ENCODE peak calls at places on chromosomes 3 and 15, in five cellular contexts. I is MCF 10A, S is cardiac fibroblast, A is astrocyte, F is endothelial cell. W is an unnamed sample.

GRCh38 chr3:78872195-78872594 is 895.6 kb downstream of the ROBO1 start:
- DNase-seq in F (peak; percentile 36), A (peak; percentile 69), I (no peak), S (peak; percentile 62), W (no peak)

GRCh38 chr3:139940622-139941021 is 5.6 kb downstream of the CLSTN2 start:
- DNase-seq in F (no peak), I (no peak), S (no peak), A (no peak), W (no peak)

GRCh38 chr3:108388136-108389132 is 92.1 kb downstream of the HHLA2 start:
- DNase-seq in A (peak; percentile 64), F (no peak), S (no peak), I (no peak), W (no peak)

GRCh38 chr3:150384517-150385212 is 23.4 kb upstream of the TSC22D2 start:
- DNase-seq in A (no peak), I (no peak), F (peak; percentile 32), S (no peak), W (no peak)

GRCh38 chr3:71045917-71046282 is 537.6 kb downstream of the FOXP1 start:
- DNase-seq in F (no peak), I (no peak), A (no peak), S (no peak), W (no peak)

GRCh38 chr3:39327746-39328349 is 1.7 kb upstream of the CCR8 start:
- DNase-seq in I (no peak), S (no peak), F (no peak), A (no peak), W (no peak)

GRCh38 chr3:23991236-23992050 is 46.4 kb downstream of the NR1D2 start:
- DNase-seq in A (peak; percentile 28), S (no peak), F (no peak), I (no peak), W (peak; percentile 40)

GRCh38 chr3:105827959-105828358 is 40.9 kb downstream of the CBLB start:
- DNase-seq in S (peak; percentile 95), A (peak; percentile 89), F (peak; percentile 22), I (peak; percentile 88), W (peak; percentile 83)

GRCh38 chr15:35485411-35485810 is 60.6 kb downstream of the DPH6 start:
- DNase-seq in F (no peak), A (no peak), S (no peak), I (no peak), W (no peak)

GRCh38 chr3:170259853-170260386 is 37.7 kb downstream of the PRKCI start:
- DNase-seq in A (no peak), S (peak; percentile 11), I (no peak), F (no peak), W (no peak)

GRCh38 chr15:73225358-73226015 is 143.3 kb downstream of the HCN4 start:
- DNase-seq in I (peak; percentile 7), S (no peak), F (no peak), A (no peak), W (no peak)

GRCh38 chr15:61281328-61281727 is 52.2 kb upstream of the RORA start:
- DNase-seq in F (no peak), S (no peak), I (no peak), A (no peak), W (no peak)

GRCh38 chr3:196166741-196167140 is 44.5 kb downstream of the ZDHHC19 start:
- DNase-seq in S (no peak), A (no peak), F (no peak), I (no peak), W (no peak)

GRCh38 chr3:106338582-106339219 is 469.9 kb upstream of the CBLB start:
- DNase-seq in I (no peak), F (no peak), S (no peak), A (no peak), W (no peak)

GRCh38 chr15:33789141-33789540 is 179.2 kb upstream of the CHRM5 start:
- DNase-seq in I (peak; percentile 33), A (no peak), F (no peak), S (peak; percentile 75), W (peak; percentile 45)

GRCh38 chr15:56744701-56745683 is 11.7 kb upstream of the ZNF280D start:
- DNase-seq in S (peak; percentile 23), F (no peak), A (no peak), I (no peak), W (no peak)

GRCh38 chr3:114121996-114122709 is 56.7 kb downstream of the DRD3 start:
- DNase-seq in F (peak; percentile 12), I (peak; percentile 24), A (peak; percentile 83), S (peak; percentile 65), W (peak; percentile 83)

GRCh38 chr3:58336135-58336882 is 3.6 kb downstream of the PXK start:
- DNase-seq in I (peak; percentile 72), F (no peak), A (peak; percentile 79), S (peak; percentile 89), W (peak; percentile 58)

GRCh38 chr3:176650478-176650877 is 546.8 kb downstream of the TBL1XR1 start:
- DNase-seq in F (no peak), I (peak; percentile 47), S (peak; percentile 74), A (peak; percentile 12), W (no peak)

GRCh38 chr15:89003865-89004725 is 84.2 kb upstream of the ABHD2 start:
- DNase-seq in S (peak; percentile 78), F (peak; percentile 42), A (peak; percentile 42), I (peak; percentile 27), W (peak; percentile 43)

GRCh38 chr3:89025185-89025584 is 82.2 kb upstream of the EPHA3 start:
- DNase-seq in S (no peak), A (peak; percentile 92), I (peak; percentile 52), F (no peak), W (no peak)

GRCh38 chr3:136657526-136657925 is 94.7 kb downstream of the STAG1 start:
- DNase-seq in S (no peak), I (peak; percentile 24), A (no peak), F (no peak), W (no peak)

GRCh38 chr3:55296035-55296434 is 191.1 kb downstream of the WNT5A start:
- DNase-seq in A (peak; percentile 48), F (no peak), S (peak; percentile 75), I (peak; percentile 24), W (peak; percentile 77)

GRCh38 chr3:133896002-133896761 is 500 bp upstream of the RAB6B start:
- DNase-seq in S (peak; percentile 10), F (peak; percentile 23), I (no peak), A (peak; percentile 8), W (peak; percentile 2)

GRCh38 chr3:133897547-133897946 is 1.9 kb upstream of the RAB6B start:
- DNase-seq in S (no peak), A (no peak), F (no peak), I (no peak), W (no peak)

GRCh38 chr3:133899309-133899708 is 3.6 kb upstream of the RAB6B start:
- DNase-seq in F (no peak), A (no peak), I (no peak), S (no peak), W (no peak)

GRCh38 chr3:133905376-133905775 is 9.7 kb upstream of the RAB6B start:
- DNase-seq in I (no peak), S (no peak), F (no peak), A (no peak), W (no peak)

GRCh38 chr3:133901083-133901482 is 5.4 kb upstream of the RAB6B start:
- DNase-seq in S (no peak), I (no peak), F (peak; percentile 28), A (no peak), W (no peak)
- TF ChIP-seq CTCF in S (peak; percentile 35), I (no peak), F (peak; percentile 47), A (no peak), W (no peak)

GRCh38 chr3:122458992-122459391 is 43.1 kb upstream of the WDR5B start:
- DNase-seq in A (peak; percentile 26), I (peak; percentile 72), S (peak; percentile 78), F (no peak), W (peak; percentile 79)
- TF ChIP-seq CTCF in A (peak; percentile 36), I (peak; percentile 32), S (peak; percentile 40), F (peak; percentile 16), W (peak; percentile 58)

GRCh38 chr3:148958681-148959080 is 32.7 kb upstream of the GYG1 start:
- DNase-seq in A (no peak), S (no peak), I (no peak), F (no peak), W (no peak)

GRCh38 chr3:148957586-148957985 is 33.8 kb upstream of the GYG1 start:
- DNase-seq in A (no peak), F (peak; percentile 41), S (peak; percentile 29), I (no peak), W (no peak)

DNA sequence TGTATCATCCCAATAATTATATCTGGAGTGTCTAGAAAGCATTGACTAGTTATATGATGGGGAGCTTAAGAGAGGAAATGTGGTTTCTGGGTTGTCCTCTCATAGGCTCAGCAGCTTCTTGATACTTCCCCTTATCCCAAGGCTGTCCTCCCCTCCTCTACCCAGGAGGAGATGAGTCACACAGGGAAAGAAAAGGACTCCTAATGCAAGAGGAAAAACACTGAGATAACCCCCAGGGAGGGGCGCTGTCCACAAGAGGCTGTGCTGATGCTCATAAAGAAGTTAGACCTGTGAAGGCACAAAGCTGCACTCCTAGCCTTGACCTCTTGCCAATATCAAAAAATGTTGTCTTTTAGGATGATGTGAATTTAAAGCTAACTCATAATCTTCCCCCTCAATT is 28.8 kb upstream of the GYG1 start:
- DNase-seq in I (peak; percentile 77), S (peak; percentile 85), F (peak; percentile 31), A (peak; percentile 74), W (peak; percentile 86)
- TF ChIP-seq CTCF in I (no peak), S (peak; percentile 10), F (no peak), A (peak; percentile 45), W (peak; percentile 32)

GRCh38 chr3:115861166-115861733 is 237.9 kb downstream of the GAP43 start:
- DNase-seq in F (no peak), A (no peak), I (no peak), S (no peak), W (no peak)
- TF ChIP-seq CTCF in F (peak; percentile 50), A (no peak), I (no peak), S (no peak), W (peak; percentile 15)

GRCh38 chr3:10315101-10315500 is 5.8 kb downstream of the SEC13 start:
- DNase-seq in F (no peak), A (no peak), I (no peak), S (no peak), W (no peak)
- TF ChIP-seq CTCF in F (no peak), A (no peak), I (no peak), S (no peak), W (no peak)

GRCh38 chr15:27681038-27681437 is 418.1 kb downstream of the OCA2 start:
- DNase-seq in S (no peak), F (no peak), I (no peak), A (no peak), W (no peak)
- TF ChIP-seq CTCF in S (no peak), F (no peak), I (no peak), A (no peak), W (no peak)

GRCh38 chr3:160929595-160929994 is 173.6 kb downstream of the PPM1L start:
- DNase-seq in I (peak; percentile 32), S (no peak), A (no peak), F (peak; percentile 29), W (no peak)
- TF ChIP-seq CTCF in I (no peak), S (no peak), A (no peak), F (no peak), W (no peak)